ENCODE peak calls at places on chromosomes 13 and 19, in four cellular contexts. V is A549, A is WTC11, T is K562. U is an unnamed sample.

GRCh38 chr19:49475995-49476880 is 2.2 kb downstream of the FLT3LG start:
- DNase-seq in V (peak; percentile 80), A (peak; percentile 96), T (peak; percentile 60), U (no peak)

GRCh38 chr19:1065606-1066109 is 1.3 kb upstream of the ARHGAP45 start:
- DNase-seq in V (no peak), A (no peak), T (no peak), U (no peak)

GRCh38 chr13:108963846-108964600 is 334.6 kb downstream of the MYO16 start:
- DNase-seq in V (no peak), A (no peak), T (no peak), U (no peak)

GRCh38 chr13:64718116-64718515 is 2512.0 kb downstream of the PCDH9 start:
- DNase-seq in V (no peak), A (no peak), T (no peak), U (no peak)

GRCh38 chr13:71602327-71602726 is 264.7 kb downstream of the DACH1 start:
- DNase-seq in V (no peak), A (no peak), T (no peak), U (no peak)

GRCh38 chr13:39959497-39959896 is 304.0 kb downstream of the COG6 start:
- DNase-seq in V (no peak), A (no peak), T (no peak), U (no peak)

GRCh38 chr19:34265221-34265650 is 10.9 kb downstream of the GARRE1 start:
- DNase-seq in V (no peak), A (no peak), T (no peak), U (no peak)

GRCh38 chr13:23381877-23382276 is 51.6 kb downstream of the SACS start:
- DNase-seq in V (no peak), A (no peak), T (no peak), U (no peak)

GRCh38 chr13:91719033-91719432 is 320.6 kb downstream of the GPC5 start:
- DNase-seq in V (peak; percentile 0), A (no peak), T (no peak), U (no peak)

GRCh38 chr13:91017669-91018053 is 329.8 kb upstream of the MIR17HG start:
- DNase-seq in V (peak; percentile 41), A (peak; percentile 25), T (no peak), U (no peak)

GRCh38 chr13:53032849-53033248 is 4.2 kb downstream of the OLFM4 start:
- DNase-seq in V (no peak), A (no peak), T (no peak), U (no peak)

GRCh38 chr13:19810996-19811881 is 28.5 kb upstream of the PSPC1 start:
- DNase-seq in V (no peak), A (no peak), T (no peak), U (peak; percentile 10)

GRCh38 chr13:99033814-99034213 is 56.0 kb upstream of the DOCK9 start:
- DNase-seq in V (no peak), A (no peak), T (no peak), U (peak; percentile 21)

GRCh38 chr19:5985098-5985783 is 7.3 kb upstream of the RANBP3 start:
- DNase-seq in V (no peak), A (no peak), T (no peak), U (no peak)

GRCh38 chr13:85590231-85590931 is 208.8 kb downstream of the SLITRK6 start:
- DNase-seq in V (peak; percentile 58), A (no peak), T (no peak), U (no peak)

GRCh38 chr13:35512271-35512920 is 35.9 kb upstream of the MAB21L1 start:
- DNase-seq in V (no peak), A (no peak), T (no peak), U (no peak)

GRCh38 chr13:40031031-40031430 is 375.6 kb downstream of the COG6 start:
- DNase-seq in V (no peak), A (no peak), T (no peak), U (no peak)

GRCh38 chr13:58097831-58098230 is 466.3 kb downstream of the PCDH17 start:
- DNase-seq in V (no peak), A (no peak), T (no peak), U (no peak)

GRCh38 chr13:50170447-50171037 is 155.3 kb downstream of the KCNRG start:
- DNase-seq in V (peak; percentile 23), A (no peak), T (no peak), U (no peak)

GRCh38 chr19:1672038-1672768 is 19.8 kb upstream of the TCF3 start:
- DNase-seq in V (no peak), A (peak; percentile 62), T (peak; percentile 83), U (no peak)

GRCh38 chr19:1287622-1288527 is 2.2 kb downstream of the EFNA2 start:
- DNase-seq in V (no peak), A (no peak), T (no peak), U (no peak)

GRCh38 chr13:36526897-36527296 is 94.6 kb downstream of the CCNA1 start:
- DNase-seq in V (no peak), A (no peak), T (no peak), U (no peak)

GRCh38 chr13:78102121-78102677 is 183.6 kb upstream of the EDNRB start:
- DNase-seq in V (peak; percentile 14), A (no peak), T (no peak), U (no peak)

GRCh38 chr13:109718726-109719125 is 67.7 kb downstream of the IRS2 start:
- DNase-seq in V (no peak), A (no peak), T (no peak), U (no peak)

GRCh38 chr13:46896346-46897138 is at the start of gene HTR2A:
- DNase-seq in V (no peak), A (no peak), T (no peak), U (no peak)

GRCh38 chr19:40607311-40607871 is 6.2 kb downstream of the LTBP4 start:
- DNase-seq in V (no peak), A (no peak), T (no peak), U (no peak)

GRCh38 chr13:42275506-42275905 is 3.6 kb downstream of the AKAP11 start:
- DNase-seq in V (no peak), A (no peak), T (no peak), U (no peak)

GRCh38 chr19:46492841-46493235 is 2.8 kb downstream of the PNMA8B start:
- DNase-seq in V (no peak), A (peak; percentile 40), T (no peak), U (no peak)

GRCh38 chr19:46494936-46495788 is 505 bp downstream of the PNMA8B start:
- DNase-seq in V (no peak), A (no peak), T (no peak), U (no peak)

GRCh38 chr19:46491975-46492682 is 3.5 kb downstream of the PNMA8B start:
- DNase-seq in V (no peak), A (no peak), T (no peak), U (no peak)

GRCh38 chr19:46494115-46494935 is 1.3 kb downstream of the PNMA8B start:
- DNase-seq in V (no peak), A (no peak), T (no peak), U (no peak)

GRCh38 chr19:46493236-46494114 is 2.2 kb downstream of the PNMA8B start:
- DNase-seq in V (no peak), A (peak; percentile 64), T (peak; percentile 28), U (no peak)
- TF ChIP-seq NR3C1 in V (no peak), A (no peak), T (no peak), U (no peak)

GRCh38 chr13:38590796-38591507 is 95.9 kb upstream of the FREM2 start:
- DNase-seq in V (no peak), A (no peak), T (no peak), U (no peak)
- TF ChIP-seq NR3C1 in V (no peak), A (no peak), T (no peak), U (no peak)

GRCh38 chr19:38721977-38722773 is 22.1 kb downstream of the CAPN12 start:
- DNase-seq in V (no peak), A (no peak), T (no peak), U (peak; percentile 96)
- TF ChIP-seq NR3C1 in V (no peak), A (no peak), T (no peak), U (no peak)

GRCh38 chr19:46287585-46287984 is 9.3 kb upstream of the HIF3A start:
- DNase-seq in V (peak; percentile 52), A (no peak), T (peak; percentile 41), U (no peak)

GRCh38 chr19:46284635-46285034 is 12.2 kb upstream of the HIF3A start:
- DNase-seq in V (no peak), A (no peak), T (no peak), U (no peak)

GRCh38 chr19:46289724-46290619 is 6.9 kb upstream of the HIF3A start:
- DNase-seq in V (no peak), A (no peak), T (no peak), U (no peak)

GRCh38 chr19:46291829-46292228 is 5.0 kb upstream of the HIF3A start:
- DNase-seq in V (no peak), A (no peak), T (no peak), U (no peak)

DNA sequence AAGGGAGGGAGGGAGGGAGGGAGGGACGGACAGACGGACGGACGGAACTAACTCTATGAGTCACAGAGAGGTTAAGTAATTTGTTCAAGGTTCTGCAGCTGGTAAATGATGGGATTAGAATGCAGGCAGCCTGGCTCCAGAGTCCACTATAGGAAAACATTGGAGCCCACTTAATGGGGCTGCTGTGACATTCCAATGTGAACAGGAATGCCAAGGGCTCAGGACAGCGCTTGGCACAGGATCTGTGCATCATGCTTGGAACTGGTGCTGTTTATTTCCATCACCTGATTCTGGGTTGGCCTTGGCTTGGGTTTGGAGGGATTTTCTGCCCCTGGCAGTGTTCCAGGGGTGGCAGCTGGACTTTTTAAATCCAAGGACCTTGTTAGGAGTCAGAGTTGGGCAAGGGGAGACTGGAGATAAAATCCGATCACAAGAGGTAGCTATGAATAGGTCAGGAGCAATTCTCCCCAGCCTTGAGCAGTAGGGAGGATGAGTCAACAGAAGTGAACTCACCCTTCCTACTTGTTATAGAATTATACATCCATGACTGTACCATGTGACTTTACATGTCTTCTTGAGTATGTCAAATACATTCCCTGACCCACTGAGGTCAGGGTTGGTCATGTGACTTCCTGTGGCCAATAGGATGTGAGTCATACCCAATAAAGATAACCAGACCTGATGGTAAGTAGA is 7.8 kb upstream of the HIF3A start:
- DNase-seq in V (peak; percentile 73), A (no peak), T (no peak), U (peak; percentile 36)
- TF ChIP-seq NR3C1 in V (no peak), A (no peak), T (no peak), U (no peak)

U was measured in HepG2.